ENCODE peak calls at places on chromosomes 13 and 19, in seven cellular contexts. M is body of pancreas, Z is tibial nerve, T is stomach, R is endothelial cell of umbilical vein, F is IMR-90, H is gastrocnemius medialis. J is an unnamed sample.

GRCh38 chr19:40806385-40807146 is 7.6 kb downstream of the EGLN2 start:
- DNase-seq in F (peak; percentile 95), M (peak; percentile 60), Z (peak; percentile 84), R (peak; percentile 99), H (peak; percentile 69), T (peak; percentile 62), J (peak; percentile 87)

GRCh38 chr13:111090169-111090568 is 24.9 kb upstream of the ARHGEF7 start:
- DNase-seq in M (no peak), Z (no peak), R (no peak), H (no peak), T (no peak), F (no peak), J (no peak)

GRCh38 chr19:40305403-40305802 is 20.3 kb upstream of the AKT2 start:
- DNase-seq in T (peak; percentile 70), F (peak; percentile 90), R (peak; percentile 82), H (peak; percentile 64), M (peak; percentile 75), Z (peak; percentile 59), J (peak; percentile 85)

GRCh38 chr13:49428041-49428763 is 15.7 kb downstream of the CAB39L start:
- DNase-seq in F (no peak), M (no peak), H (no peak), Z (no peak), T (no peak), R (no peak), J (no peak)

GRCh38 chr19:46373573-46374359 is 26.9 kb downstream of the PPP5C start:
- DNase-seq in H (peak; percentile 61), F (peak; percentile 50), T (peak; percentile 99), R (peak; percentile 81), M (peak; percentile 99), Z (no peak), J (no peak)

GRCh38 chr13:39485314-39485700 is 117.7 kb downstream of the LHFPL6 start:
- DNase-seq in T (no peak), Z (no peak), F (peak; percentile 33), M (no peak), H (no peak), R (no peak), J (no peak)

GRCh38 chr13:63190742-63191141 is 1775.1 kb upstream of the PCDH20 start:
- DNase-seq in R (no peak), T (no peak), F (peak; percentile 53), H (no peak), Z (no peak), M (no peak), J (no peak)

GRCh38 chr19:18644144-18645034 is 7.6 kb downstream of the KLHL26 start:
- DNase-seq in F (no peak), T (no peak), M (no peak), R (no peak), H (no peak), Z (peak; percentile 36), J (no peak)

GRCh38 chr13:90594694-90595093 is 752.8 kb upstream of the MIR17HG start:
- DNase-seq in T (no peak), R (no peak), M (no peak), F (peak; percentile 23), Z (no peak), H (no peak), J (no peak)

GRCh38 chr13:29758591-29759114 is 91.8 kb downstream of the UBL3 start:
- DNase-seq in Z (no peak), T (peak; percentile 35), F (no peak), H (no peak), M (peak; percentile 25), R (no peak), J (no peak)

GRCh38 chr19:5434351-5434917 is 20.8 kb upstream of the ZNRF4 start:
- DNase-seq in R (no peak), F (no peak), T (no peak), H (no peak), Z (no peak), M (no peak), J (no peak)

DNA sequence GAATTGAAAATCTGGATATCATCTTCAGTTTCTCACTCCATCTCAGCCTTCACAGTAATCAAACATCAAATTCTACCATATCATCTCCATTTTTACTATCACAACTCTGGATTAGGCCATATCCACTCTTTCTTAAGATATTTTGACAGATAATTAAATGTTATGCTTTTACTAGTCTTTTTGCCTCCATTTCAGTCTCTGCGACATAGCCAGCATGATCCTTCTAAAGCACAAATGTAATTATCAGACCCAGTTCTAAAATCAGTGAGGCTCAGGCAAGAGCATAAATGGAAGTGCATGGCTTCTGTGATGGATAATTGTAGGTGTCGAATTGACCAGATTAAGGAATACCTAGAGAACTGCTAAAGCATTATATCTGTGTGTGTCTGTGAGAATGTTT is 307.7 kb downstream of the PCDH20 start:
- DNase-seq in T (no peak), M (no peak), H (no peak), R (no peak), F (no peak), Z (no peak), J (no peak)
- H3K36me3 ChIP-seq in T (no peaks in the 10 kb centered on the region), M (no peaks in the 10 kb centered on the region), H (no peaks in the 10 kb centered on the region), R (no peaks in the 10 kb centered on the region), F (no peaks in the 10 kb centered on the region), Z (no peaks in the 10 kb centered on the region), J (no peaks in the 10 kb centered on the region)

GRCh38 chr13:27789495-27790303 is 2.6 kb upstream of the GSX1 start:
- DNase-seq in F (no peak), T (no peak), H (no peak), M (no peak), R (no peak), Z (no peak), J (no peak)

GRCh38 chr13:27791901-27792392 is 336 bp upstream of the GSX1 start:
- DNase-seq in F (no peak), M (no peak), H (no peak), T (no peak), R (no peak), Z (no peak), J (no peak)

GRCh38 chr13:27790523-27790922 is 1.8 kb upstream of the GSX1 start:
- DNase-seq in F (no peak), Z (no peak), H (no peak), T (no peak), R (no peak), M (no peak), J (no peak)

GRCh38 chr13:27792393-27793218 is at the start of gene GSX1:
- DNase-seq in M (peak; percentile 84), R (peak; percentile 67), H (peak; percentile 19), Z (no peak), F (peak; percentile 63), T (peak; percentile 72), J (peak; percentile 79)

DNA sequence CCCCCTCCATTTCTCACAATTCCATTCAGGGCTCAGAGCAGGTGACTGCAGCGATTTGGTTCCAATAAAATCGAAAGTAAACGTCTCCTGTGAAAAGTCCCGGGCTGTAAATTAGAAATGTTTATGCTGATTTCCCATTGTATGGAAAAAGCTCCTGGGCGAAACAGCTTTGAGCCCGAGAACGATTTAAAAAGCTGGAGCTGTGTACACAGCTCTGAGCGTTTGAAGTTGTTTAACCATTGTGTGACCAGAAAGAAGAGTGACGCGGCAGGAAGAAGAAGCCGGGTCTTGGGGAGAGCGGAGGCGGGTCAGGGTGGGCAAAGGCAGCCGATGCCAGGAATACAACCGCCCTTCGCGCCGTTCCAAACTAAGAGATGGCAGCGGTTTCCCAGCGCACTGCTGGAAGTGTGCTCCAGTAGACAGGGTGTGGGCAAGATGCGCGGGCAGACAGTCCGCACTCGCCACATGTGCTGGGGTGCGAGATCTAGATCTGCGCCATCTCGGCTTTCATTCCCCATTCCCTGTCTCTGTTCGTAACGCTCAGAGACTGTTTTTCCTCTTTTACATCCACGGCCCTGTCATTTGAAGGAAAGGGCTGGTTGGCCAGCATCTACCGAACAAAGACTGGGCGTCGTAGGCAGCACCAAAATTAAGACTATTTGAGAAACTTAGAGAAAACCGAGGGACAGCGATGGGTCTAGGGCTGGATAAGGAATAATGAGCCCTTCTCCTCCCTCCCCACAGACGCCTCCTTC is 960 bp upstream of the GSX1 start:
- DNase-seq in T (no peak), Z (no peak), R (no peak), F (no peak), M (no peak), H (no peak), J (no peak)
- TF ChIP-seq POLR2A in T (no peak), Z (no peak), R (no peak), F (no peak), M (no peak), H (no peak), J (no peak)

DNA sequence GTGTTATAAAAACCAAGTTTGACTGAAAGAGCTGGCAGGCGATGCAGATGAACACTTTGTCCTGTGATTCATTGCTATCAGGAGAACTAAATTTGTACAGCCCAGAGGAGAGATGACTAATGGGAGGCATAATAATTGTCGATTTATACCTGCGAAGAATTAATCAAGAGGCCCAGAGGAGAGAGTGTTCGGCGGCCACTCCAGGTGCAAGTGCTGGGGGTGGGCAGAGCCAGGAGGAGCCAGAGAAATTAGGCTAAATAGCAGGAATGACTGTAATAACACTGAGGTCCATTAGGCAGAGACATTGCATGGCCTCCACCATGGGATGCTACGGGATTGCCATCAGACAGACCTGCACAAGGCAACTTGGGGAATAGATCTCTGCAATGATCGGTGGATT is 107.7 kb upstream of the UQCRFS1 start:
- DNase-seq in M (no peak), T (no peak), F (no peak), Z (no peak), H (no peak), R (no peak), J (no peak)
- H3K36me3 ChIP-seq in M (no peaks in the 10 kb centered on the region), T (no peaks in the 10 kb centered on the region), F (no peaks in the 10 kb centered on the region), Z (no peaks in the 10 kb centered on the region), H (no peaks in the 10 kb centered on the region), R (no peaks in the 10 kb centered on the region), J (no peaks in the 10 kb centered on the region)

GRCh38 chr19:2461751-2462634 is 5.2 kb upstream of the LMNB2 start:
- DNase-seq in H (no peak), M (peak; percentile 38), R (peak; percentile 71), T (peak; percentile 34), F (peak; percentile 56), Z (no peak), J (peak; percentile 60)

GRCh38 chr19:2460245-2460644 is 3.5 kb upstream of the LMNB2 start:
- DNase-seq in M (no peak), R (no peak), H (no peak), F (no peak), Z (no peak), T (no peak), J (no peak)

GRCh38 chr19:2464389-2464788 is 7.6 kb upstream of the LMNB2 start:
- DNase-seq in R (no peak), H (no peak), T (no peak), Z (no peak), F (no peak), M (no peak), J (no peak)

GRCh38 chr19:2458054-2458453 is 1.3 kb upstream of the LMNB2 start:
- DNase-seq in F (no peak), Z (no peak), H (no peak), T (no peak), R (no peak), M (no peak), J (no peak)

GRCh38 chr19:2462635-2463421 is 6.1 kb upstream of the LMNB2 start:
- DNase-seq in T (peak; percentile 83), Z (peak; percentile 75), R (peak; percentile 88), F (peak; percentile 96), M (peak; percentile 90), H (peak; percentile 71), J (peak; percentile 91)
- TF ChIP-seq POLR2A in T (no peak), Z (no peak), R (no peak), F (no peak), M (no peak), H (no peak), J (no peak)

GRCh38 chr19:53917356-53917755 is 8.3 kb downstream of the CACNG7 start:
- DNase-seq in Z (no peak), F (no peak), R (no peak), H (no peak), M (no peak), T (no peak), J (no peak)
- H3K36me3 ChIP-seq in Z (no peaks in the 10 kb centered on the region), F (peaks cover 2% of the 10 kb centered on the region), R (no peaks in the 10 kb centered on the region), H (no peaks in the 10 kb centered on the region), M (no peaks in the 10 kb centered on the region), T (no peaks in the 10 kb centered on the region), J (no peaks in the 10 kb centered on the region)

J was measured in testis.